ENCODE peak calls at places on chromosomes 12 and 14, in eight cellular contexts. A, H, Q, V, K, B, J and O are unnamed samples. For H3K4me1, the result is how much of the 10 kb centered on the place peaks cover.

GRCh38 chr14:48703728-48704467 is 882.3 kb downstream of the RPS29 start:
- DNase-seq in A (no peak), H (no peak), Q (no peak), V (no peak), K (no peak), B (no peak), J (no peak), O (no peak)

GRCh38 chr12:117857632-117858274 is 111.0 kb downstream of the KSR2 start:
- DNase-seq in A (peak), H (peak), Q (no peak), V (no peak), K (peak), B (peak), J (peak), O (no peak)

GRCh38 chr12:6084261-6084968 is 40.1 kb downstream of the VWF start:
- DNase-seq in A (peak), H (peak), Q (no peak), V (no peak), K (peak), B (peak), J (peak), O (peak)

GRCh38 chr12:66025477-66025876 is 105.1 kb downstream of the LLPH start:
- DNase-seq in A (no peak), H (no peak), Q (no peak), V (no peak), K (no peak), B (peak), J (peak), O (no peak)

GRCh38 chr14:98293527-98293926 is 978.5 kb downstream of the BCL11B start:
- DNase-seq in A (peak), H (no peak), Q (no peak), V (no peak), K (no peak), B (no peak), J (peak), O (no peak)

GRCh38 chr12:72084061-72084460 is 145.4 kb downstream of the TPH2 start:
- DNase-seq in A (no peak), H (no peak), Q (no peak), V (no peak), K (no peak), B (no peak), J (no peak), O (no peak)

GRCh38 chr14:31829256-31829923 is 247.7 kb upstream of the ARHGAP5 start:
- DNase-seq in A (peak), H (peak), Q (no peak), V (no peak), K (peak), B (no peak), J (peak), O (no peak)

GRCh38 chr14:105092912-105093425 is 27.7 kb upstream of the GPR132 start:
- DNase-seq in A (peak), H (peak), Q (peak), V (peak), K (peak), B (peak), J (peak), O (peak)

GRCh38 chr12:130613131-130613530 is 103.0 kb downstream of the RIMBP2 start:
- DNase-seq in A (no peak), H (no peak), Q (no peak), V (no peak), K (no peak), B (no peak), J (no peak), O (no peak)

GRCh38 chr12:11015775-11016430 is 6.5 kb downstream of the TAS2R19 start:
- DNase-seq in A (no peak), H (no peak), Q (no peak), V (no peak), K (no peak), B (no peak), J (no peak), O (no peak)

GRCh38 chr14:34364201-34364600 is 97.8 kb downstream of the SPTSSA start:
- DNase-seq in A (no peak), H (no peak), Q (no peak), V (no peak), K (peak), B (no peak), J (peak), O (no peak)

GRCh38 chr12:120366341-120366705 is 2.6 kb downstream of the MSI1 start:
- DNase-seq in A (no peak), H (no peak), Q (no peak), V (no peak), K (no peak), B (no peak), J (no peak), O (no peak)

GRCh38 chr12:4421590-4422031 is 24.0 kb downstream of the FGF6 start:
- DNase-seq in A (peak), H (peak), Q (no peak), V (no peak), K (peak), B (peak), J (peak), O (no peak)

GRCh38 chr12:64780531-64781373 is 21.5 kb upstream of the GNS start:
- DNase-seq in A (peak), H (peak), Q (peak), V (peak), K (peak), B (peak), J (no peak), O (peak)

GRCh38 chr12:58424735-58425379 is 483.5 kb downstream of the ATP23 start:
- DNase-seq in A (no peak), H (peak), Q (no peak), V (no peak), K (peak), B (no peak), J (no peak), O (no peak)

GRCh38 chr12:112121780-112122565 is 3.4 kb upstream of the TRAFD1 start:
- DNase-seq in A (peak), H (peak), Q (peak), V (peak), K (peak), B (peak), J (peak), O (no peak)

GRCh38 chr14:34324363-34324795 is 137.7 kb downstream of the SPTSSA start:
- DNase-seq in A (peak), H (peak), Q (no peak), V (no peak), K (peak), B (peak), J (no peak), O (no peak)

GRCh38 chr14:61662437-61663311 is 32.6 kb upstream of the HIF1A start:
- DNase-seq in A (peak), H (peak), Q (no peak), V (no peak), K (peak), B (peak), J (peak), O (no peak)

GRCh38 chr14:75113932-75114539 is 12.8 kb downstream of the NEK9 start:
- DNase-seq in A (no peak), H (no peak), Q (no peak), V (no peak), K (no peak), B (no peak), J (no peak), O (no peak)

GRCh38 chr12:109624467-109624866 is 50.9 kb downstream of the MVK start:
- DNase-seq in A (no peak), H (no peak), Q (no peak), V (no peak), K (peak), B (no peak), J (no peak), O (no peak)

GRCh38 chr14:104116544-104117340 is 21.6 kb upstream of the KIF26A start:
- DNase-seq in A (peak), H (no peak), Q (peak), V (peak), K (peak), B (peak), J (no peak), O (peak)

GRCh38 chr12:68106160-68106559 is 53.4 kb downstream of the IFNG start:
- DNase-seq in A (peak), H (peak), Q (no peak), V (no peak), K (peak), B (no peak), J (peak), O (no peak)

GRCh38 chr12:109663766-109664165 is 49.9 kb upstream of the FAM222A start:
- DNase-seq in A (no peak), H (no peak), Q (no peak), V (no peak), K (no peak), B (no peak), J (no peak), O (peak)

GRCh38 chr14:74896400-74896799 is 14.7 kb downstream of the DLST start:
- DNase-seq in A (no peak), H (no peak), Q (no peak), V (no peak), K (no peak), B (no peak), J (no peak), O (no peak)

GRCh38 chr12:59646636-59647035 is 50.8 kb downstream of the SLC16A7 start:
- DNase-seq in A (peak), H (no peak), Q (no peak), V (no peak), K (no peak), B (no peak), J (no peak), O (no peak)

GRCh38 chr12:59977779-59978178 is 381.9 kb downstream of the SLC16A7 start:
- DNase-seq in A (no peak), H (no peak), Q (no peak), V (no peak), K (peak), B (no peak), J (no peak), O (no peak)

GRCh38 chr12:47896633-47897032 is 8.2 kb downstream of the VDR start:
- DNase-seq in A (peak), H (no peak), Q (no peak), V (no peak), K (peak), B (no peak), J (no peak), O (no peak)
- H3K4me1 ChIP-seq in A (half or more), H (under half), Q (under half), V (under half), K (under half), B (under half), J (under half), O (half or more)

GRCh38 chr12:79688376-79689040 is 2.3 kb downstream of the PAWR start:
- DNase-seq in A (peak), H (peak), Q (no peak), V (no peak), K (no peak), B (no peak), J (no peak), O (no peak)
- H3K4me1 ChIP-seq in A (under half), H (under half), Q (under half), V (under half), K (half or more), B (under half), J (under half), O (under half)

DNA sequence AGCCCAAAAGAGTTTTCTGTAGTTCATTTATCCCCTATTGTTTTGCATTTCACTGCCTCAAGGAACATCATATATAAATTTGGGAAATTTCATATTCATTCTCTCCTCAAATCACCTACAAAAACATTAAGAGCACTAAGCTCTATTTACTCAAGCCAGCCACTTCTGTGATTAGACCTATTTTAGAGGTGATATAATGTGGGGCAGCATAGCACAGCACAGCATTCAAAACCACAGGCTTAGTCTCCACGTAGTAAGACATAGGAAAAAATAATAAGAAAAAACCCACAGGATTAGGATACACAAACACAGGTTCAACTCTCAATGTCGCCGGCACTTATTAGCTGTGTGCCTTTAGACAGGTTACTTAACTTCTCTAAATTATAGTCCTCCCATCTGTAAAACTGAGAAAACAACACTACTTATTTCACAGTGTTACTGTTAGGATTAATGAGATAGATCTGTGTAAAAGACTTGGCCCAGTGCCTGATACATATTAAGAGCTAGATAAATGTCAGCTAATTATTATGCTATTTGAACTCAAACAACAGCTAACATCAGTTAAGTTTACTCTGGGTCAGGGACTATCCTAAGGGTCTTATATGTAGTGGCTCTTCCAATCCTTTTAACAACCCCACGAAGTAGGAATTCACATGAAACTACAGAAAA is 20.3 kb downstream of the DCAF5 start:
- DNase-seq in A (no peak), H (no peak), Q (no peak), V (no peak), K (no peak), B (no peak), J (peak), O (no peak)
- H3K4me1 ChIP-seq in A (under half), H (under half), Q (half or more), V (half or more), K (under half), B (under half), J (under half), O (under half)

GRCh38 chr12:50398931-50399330 is 1.8 kb upstream of the LARP4 start:
- DNase-seq in A (no peak), H (no peak), Q (no peak), V (no peak), K (no peak), B (no peak), J (no peak), O (no peak)
- H3K4me1 ChIP-seq in A (under half), H (under half), Q (under half), V (under half), K (under half), B (under half), J (under half), O (under half)

DNA sequence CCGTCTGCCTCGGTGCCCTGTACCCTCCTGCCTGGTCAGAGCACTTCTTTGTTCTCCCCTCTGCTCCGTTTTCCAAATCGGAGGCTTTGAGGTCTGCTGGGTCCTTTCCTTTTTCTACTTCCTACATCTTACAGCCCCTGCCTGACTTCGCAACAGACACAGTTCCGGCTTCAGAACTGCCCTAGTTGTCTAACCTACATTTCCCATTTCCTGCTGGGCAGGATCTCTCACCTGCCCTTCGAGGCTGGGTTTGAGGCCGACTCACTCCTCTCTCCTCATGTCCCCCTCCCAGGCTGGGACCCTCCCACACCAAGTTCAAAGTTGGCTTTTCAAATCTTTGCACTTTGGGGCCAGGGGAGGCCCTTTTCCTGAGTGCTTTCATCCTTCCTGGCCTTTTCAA is 280.8 kb upstream of the CRY1 start:
- DNase-seq in A (no peak), H (no peak), Q (no peak), V (no peak), K (no peak), B (no peak), J (no peak), O (no peak)
- H3K4me1 ChIP-seq in A (under half), H (under half), Q (under half), V (under half), K (under half), B (under half), J (under half), O (under half)